ENCODE peak calls at places on chromosomes 12 and 14, in nine cellular contexts. H is breast epithelium; G is naive thymus-derived CD4-positive, alpha-beta T cell; D is suprapubic skin; T is ovary; R is RWPE2; C is sigmoid colon; X is ascending aorta; Z is OCI-LY7. K is an unnamed sample. For H3K4me1 and H3K36me3, the result is how much of the 10 kb centered on the place peaks cover.

GRCh38 chr14:103871596-103872480 is 24.5 kb upstream of the PPP1R13B start:
- DNase-seq in H (peak), G (peak), D (no peak), T (no peak), R (peak), C (no peak), X (no peak), Z (peak), K (peak)

GRCh38 chr14:55122441-55122986 is 6.5 kb upstream of the LGALS3 start:
- DNase-seq in H (peak), G (no peak), D (peak), T (peak), R (no peak), C (no peak), X (no peak), Z (no peak), K (no peak)

GRCh38 chr12:12505544-12506501 is 56.8 kb downstream of the DUSP16 start:
- DNase-seq in H (no peak), G (no peak), D (no peak), T (no peak), R (no peak), C (no peak), X (no peak), Z (peak), K (no peak)

GRCh38 chr14:81946808-81947798 is 413.4 kb upstream of the SEL1L start:
- DNase-seq in H (no peak), G (no peak), D (no peak), T (no peak), R (no peak), C (no peak), X (no peak), Z (no peak), K (no peak)

GRCh38 chr12:69330475-69331473 is 17.4 kb upstream of the LYZ start:
- DNase-seq in H (no peak), G (peak), D (no peak), T (no peak), R (no peak), C (no peak), X (peak), Z (peak), K (no peak)

GRCh38 chr14:72643317-72643801 is 250.5 kb downstream of the DPF3 start:
- DNase-seq in H (peak), G (no peak), D (no peak), T (no peak), R (peak), C (no peak), X (no peak), Z (no peak), K (no peak)

GRCh38 chr12:131793623-131794022 is 34.6 kb upstream of the MMP17 start:
- DNase-seq in H (no peak), G (no peak), D (no peak), T (no peak), R (no peak), C (no peak), X (no peak), Z (no peak), K (no peak)

GRCh38 chr14:95319312-95320075 is at the start of gene CLMN:
- DNase-seq in H (peak), G (peak), D (peak), T (peak), R (no peak), C (no peak), X (no peak), Z (peak), K (no peak)

GRCh38 chr12:11702959-11703358 is 53.5 kb downstream of the ETV6 start:
- DNase-seq in H (no peak), G (no peak), D (no peak), T (no peak), R (no peak), C (no peak), X (no peak), Z (no peak), K (no peak)

GRCh38 chr12:124548854-124549378 is 18.5 kb downstream of the NCOR2 start:
- DNase-seq in H (no peak), G (no peak), D (peak), T (peak), R (no peak), C (peak), X (peak), Z (no peak), K (peak)

GRCh38 chr12:11922361-11922760 is 148.4 kb upstream of the BCL2L14 start:
- DNase-seq in H (peak), G (no peak), D (no peak), T (no peak), R (no peak), C (no peak), X (no peak), Z (peak), K (no peak)

GRCh38 chr12:100216337-100216736 is 15.7 kb downstream of the ACTR6 start:
- DNase-seq in H (no peak), G (no peak), D (no peak), T (no peak), R (no peak), C (no peak), X (no peak), Z (no peak), K (no peak)

GRCh38 chr12:18970603-18971002 is 158.9 kb upstream of the PLEKHA5 start:
- DNase-seq in H (no peak), G (no peak), D (no peak), T (no peak), R (no peak), C (no peak), X (no peak), Z (no peak), K (no peak)

GRCh38 chr14:90521121-90521929 is 124.5 kb downstream of the CALM1 start:
- DNase-seq in H (no peak), G (no peak), D (no peak), T (peak), R (no peak), C (peak), X (no peak), Z (no peak), K (no peak)

GRCh38 chr14:105050551-105050897 is 14.7 kb downstream of the GPR132 start:
- DNase-seq in H (peak), G (no peak), D (peak), T (no peak), R (peak), C (peak), X (no peak), Z (no peak), K (no peak)

GRCh38 chr12:2395352-2395977 is 342.7 kb downstream of the CACNA1C start:
- DNase-seq in H (no peak), G (peak), D (no peak), T (no peak), R (peak), C (no peak), X (no peak), Z (peak), K (no peak)

GRCh38 chr12:112627851-112628250 is 163.7 kb upstream of the RPH3A start:
- DNase-seq in H (no peak), G (no peak), D (no peak), T (no peak), R (no peak), C (no peak), X (no peak), Z (no peak), K (no peak)

GRCh38 chr12:27422697-27423096 is 23.8 kb upstream of the SMCO2 start:
- DNase-seq in H (no peak), G (no peak), D (no peak), T (no peak), R (no peak), C (no peak), X (no peak), Z (no peak), K (no peak)

GRCh38 chr12:77343291-77343690 is 277.9 kb upstream of the E2F7 start:
- DNase-seq in H (no peak), G (no peak), D (no peak), T (no peak), R (no peak), C (no peak), X (no peak), Z (no peak), K (no peak)

DNA sequence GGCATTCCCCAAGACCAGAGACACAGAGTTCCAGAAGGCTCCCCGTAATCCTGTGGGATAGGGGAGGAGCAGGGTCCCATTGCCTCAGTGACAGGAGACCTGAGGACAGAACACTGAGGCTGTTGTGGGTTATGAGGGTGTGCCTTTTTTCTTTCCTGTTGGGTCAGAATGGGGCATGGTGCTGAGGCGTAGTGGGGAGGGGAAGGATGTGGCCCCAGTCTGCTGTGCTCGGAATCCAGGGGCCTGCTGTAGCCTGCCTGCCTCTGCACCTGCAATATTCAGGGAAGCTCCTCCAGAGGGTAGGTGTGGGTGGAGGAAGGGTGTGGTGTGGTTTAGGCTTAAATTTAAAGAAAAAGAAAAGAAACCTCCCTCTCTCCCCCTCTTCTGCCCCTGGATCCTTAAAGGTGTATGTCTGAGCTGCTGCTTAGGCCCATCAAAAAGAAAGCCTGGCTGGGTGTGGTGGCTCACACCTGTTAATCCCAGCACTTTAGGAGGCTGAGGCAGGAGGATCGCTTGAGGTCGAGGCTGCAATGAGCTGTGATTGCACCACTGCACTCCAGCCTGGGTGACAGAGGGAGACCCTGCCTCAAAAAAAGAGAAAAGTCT is 18.7 kb downstream of the PLEKHG3 start:
- DNase-seq in H (no peak), G (peak), D (no peak), T (peak), R (peak), C (peak), X (no peak), Z (no peak), K (no peak)
- H3K4me1 ChIP-seq in H (under half), G (under half), D (half or more), T (under half), R (half or more), C (half or more), X (under half), Z (under half), K (under half)

DNA sequence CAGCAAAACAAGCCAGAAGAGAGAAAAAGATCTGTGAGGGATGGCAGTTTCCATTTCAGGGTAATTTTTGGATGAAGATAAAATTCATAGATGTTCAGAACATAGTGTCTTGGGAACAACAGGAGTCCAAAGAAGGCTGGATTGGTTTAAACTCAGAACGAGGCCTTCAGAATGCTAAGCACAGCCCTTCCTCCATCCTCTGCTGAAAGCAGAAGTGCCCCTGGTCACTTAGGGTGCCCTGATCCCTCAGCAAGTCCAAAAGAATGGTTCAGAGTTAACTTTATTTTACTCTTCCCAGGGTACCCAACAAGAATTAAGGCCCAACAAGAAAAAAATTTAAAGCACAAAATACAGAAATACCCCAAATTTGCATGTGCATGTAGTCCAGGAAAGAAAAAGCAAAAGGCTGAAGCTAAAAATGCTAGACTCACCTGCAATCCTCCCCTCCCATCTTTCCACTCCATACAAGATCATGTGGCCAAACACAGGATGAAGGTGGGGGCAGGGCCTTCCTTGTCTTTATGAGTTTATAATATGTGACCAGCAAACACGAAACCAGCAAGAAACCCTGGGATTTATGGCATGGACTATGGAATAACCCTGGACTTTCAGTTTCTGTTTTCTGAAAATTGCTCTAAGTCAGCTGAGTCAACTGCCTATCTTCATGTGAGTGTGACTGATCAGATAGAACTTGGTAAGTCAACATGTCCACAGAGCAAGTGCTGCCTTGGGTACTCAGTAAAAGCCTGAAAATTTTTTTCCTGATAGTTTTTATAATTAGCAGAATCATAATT is 21.2 kb downstream of the MAX start:
- DNase-seq in H (no peak), G (no peak), D (no peak), T (no peak), R (no peak), C (no peak), X (no peak), Z (no peak), K (no peak)
- H3K36me3 ChIP-seq in H (under half), G (under half), D (half or more), T (under half), R (half or more), C (under half), X (under half), Z (half or more), K (under half)

GRCh38 chr12:29004066-29004935 is 144.8 kb upstream of the FAR2 start:
- DNase-seq in H (no peak), G (no peak), D (no peak), T (no peak), R (no peak), C (no peak), X (no peak), Z (no peak), K (no peak)

GRCh38 chr12:29012673-29013072 is 136.4 kb upstream of the FAR2 start:
- DNase-seq in H (no peak), G (no peak), D (no peak), T (no peak), R (no peak), C (no peak), X (no peak), Z (no peak), K (no peak)

GRCh38 chr12:29004936-29005304 is 144.2 kb upstream of the FAR2 start:
- DNase-seq in H (no peak), G (no peak), D (no peak), T (no peak), R (no peak), C (no peak), X (no peak), Z (no peak), K (no peak)

GRCh38 chr12:29008786-29009185 is 140.3 kb upstream of the FAR2 start:
- DNase-seq in H (no peak), G (no peak), D (no peak), T (no peak), R (no peak), C (no peak), X (no peak), Z (no peak), K (no peak)
- H3K4me1 ChIP-seq in H (under half), G (under half), D (under half), T (under half), R (under half), C (under half), X (under half), Z (under half), K (under half)

DNA sequence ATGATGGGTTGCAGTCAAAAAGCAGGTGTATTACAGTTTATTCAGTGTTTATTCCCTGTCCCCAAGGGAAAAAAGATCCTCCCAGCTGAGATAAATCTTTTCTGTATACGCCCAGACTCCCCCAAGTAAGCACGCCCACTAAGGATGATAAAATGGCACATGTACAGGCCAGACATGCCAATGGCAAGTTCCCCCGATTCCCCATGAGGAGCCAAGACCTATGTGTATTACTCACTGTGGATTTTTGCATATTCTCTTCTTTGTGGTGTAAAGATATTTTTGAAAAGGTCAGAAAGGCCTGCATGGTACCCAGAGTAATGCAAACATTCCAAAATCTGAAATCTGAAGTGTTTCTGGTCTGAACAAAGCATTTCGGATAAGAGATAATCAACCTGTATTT is 22.2 kb downstream of the NR2C1 start:
- DNase-seq in H (no peak), G (no peak), D (no peak), T (no peak), R (no peak), C (no peak), X (no peak), Z (no peak), K (no peak)
- H3K36me3 ChIP-seq in H (under half), G (under half), D (half or more), T (under half), R (half or more), C (under half), X (under half), Z (half or more), K (half or more)

GRCh38 chr14:101834387-101835165 is 73.1 kb downstream of the PPP2R5C start:
- DNase-seq in H (no peak), G (no peak), D (no peak), T (no peak), R (no peak), C (no peak), X (no peak), Z (no peak), K (no peak)
- H3K4me1 ChIP-seq in H (under half), G (half or more), D (under half), T (under half), R (under half), C (half or more), X (under half), Z (half or more), K (half or more)